ENCODE peak calls at places on chromosomes 1 and 21, in four cellular contexts. One of them, this sample, is unnamed.

GRCh38 chr1:61435226-61435625 is 289.7 kb downstream of the TM2D1 start:
- DNase-seq in prostate gland: no peak
- DNase-seq in uterus: no peak
- DNase-seq in mesendoderm: no peak
- DNase-seq in this sample: no peak

GRCh38 chr21:17051054-17051453 is 461.8 kb upstream of the CXADR start:
- DNase-seq in prostate gland: no peak
- DNase-seq in uterus: no peak
- DNase-seq in mesendoderm: peak
- DNase-seq in this sample: no peak

GRCh38 chr1:182279724-182280506 is 111.7 kb downstream of the GLUL start:
- DNase-seq in prostate gland: peak
- DNase-seq in uterus: no peak
- DNase-seq in mesendoderm: peak
- DNase-seq in this sample: no peak

GRCh38 chr1:2582401-2582800 is 4.2 kb upstream of the PRXL2B start:
- DNase-seq in prostate gland: no peak
- DNase-seq in uterus: no peak
- DNase-seq in mesendoderm: no peak
- DNase-seq in this sample: no peak

GRCh38 chr1:229509576-229509975 is 1.4 kb upstream of the NUP133 start:
- DNase-seq in prostate gland: no peak
- DNase-seq in uterus: no peak
- DNase-seq in mesendoderm: no peak
- DNase-seq in this sample: no peak

GRCh38 chr1:40384887-40385286 is 11.4 kb downstream of the SMAP2 start:
- DNase-seq in prostate gland: no peak
- DNase-seq in uterus: no peak
- DNase-seq in mesendoderm: no peak
- DNase-seq in this sample: no peak

GRCh38 chr1:54973205-54973921 is 7.1 kb upstream of the TMEM61 start:
- DNase-seq in prostate gland: no peak
- DNase-seq in uterus: no peak
- DNase-seq in mesendoderm: peak
- DNase-seq in this sample: no peak

GRCh38 chr1:219385786-219386427 is 212.2 kb downstream of the LYPLAL1 start:
- DNase-seq in prostate gland: peak
- DNase-seq in uterus: peak
- DNase-seq in mesendoderm: peak
- DNase-seq in this sample: peak

GRCh38 chr1:28236656-28237331 is 870 bp downstream of the ATP5IF1 start:
- DNase-seq in prostate gland: no peak
- DNase-seq in uterus: no peak
- DNase-seq in mesendoderm: peak
- DNase-seq in this sample: no peak

GRCh38 chr1:24425446-24425845 is 9.8 kb downstream of the NIPAL3 start:
- DNase-seq in prostate gland: no peak
- DNase-seq in uterus: no peak
- DNase-seq in mesendoderm: no peak
- DNase-seq in this sample: no peak

GRCh38 chr1:59029768-59030167 is 245.9 kb upstream of the JUN start:
- DNase-seq in prostate gland: no peak
- DNase-seq in uterus: no peak
- DNase-seq in mesendoderm: no peak
- DNase-seq in this sample: no peak

GRCh38 chr1:187203257-187203656 is 374.5 kb downstream of the PLA2G4A start:
- DNase-seq in prostate gland: no peak
- DNase-seq in uterus: no peak
- DNase-seq in mesendoderm: peak
- DNase-seq in this sample: peak

GRCh38 chr1:119822406-119822805 is 11.1 kb upstream of the REG4 start:
- DNase-seq in prostate gland: no peak
- DNase-seq in uterus: no peak
- DNase-seq in mesendoderm: no peak
- DNase-seq in this sample: no peak

GRCh38 chr21:26142363-26142762 is 28.2 kb downstream of the APP start:
- DNase-seq in prostate gland: no peak
- DNase-seq in uterus: no peak
- DNase-seq in mesendoderm: no peak
- DNase-seq in this sample: no peak

GRCh38 chr1:177589166-177589565 is 380.7 kb downstream of the SEC16B start:
- DNase-seq in prostate gland: peak
- DNase-seq in uterus: no peak
- DNase-seq in mesendoderm: no peak
- DNase-seq in this sample: no peak

GRCh38 chr1:200625381-200625824 is 4.9 kb upstream of the KIF14 start:
- DNase-seq in prostate gland: no peak
- DNase-seq in uterus: no peak
- DNase-seq in mesendoderm: peak
- DNase-seq in this sample: no peak

GRCh38 chr1:17189632-17190525 is 15.0 kb upstream of the PADI1 start:
- DNase-seq in prostate gland: no peak
- DNase-seq in uterus: no peak
- DNase-seq in mesendoderm: peak
- DNase-seq in this sample: peak

GRCh38 chr1:25620701-25621350 is 4.2 kb downstream of the MAN1C1 start:
- DNase-seq in prostate gland: no peak
- DNase-seq in uterus: no peak
- DNase-seq in mesendoderm: peak
- DNase-seq in this sample: no peak
- H3K4me3 ChIP-seq in prostate gland: no peak
- H3K4me3 ChIP-seq in uterus: no peak
- H3K4me3 ChIP-seq in mesendoderm: no peak
- H3K4me3 ChIP-seq in this sample: no peak

GRCh38 chr21:36664678-36665022 is 34.3 kb upstream of the SIM2 start:
- DNase-seq in prostate gland: no peak
- DNase-seq in uterus: no peak
- DNase-seq in mesendoderm: no peak
- DNase-seq in this sample: no peak

GRCh38 chr21:36665806-36666205 is 33.1 kb upstream of the SIM2 start:
- DNase-seq in prostate gland: no peak
- DNase-seq in uterus: no peak
- DNase-seq in mesendoderm: no peak
- DNase-seq in this sample: no peak

GRCh38 chr21:36672737-36673136 is 26.2 kb upstream of the SIM2 start:
- DNase-seq in prostate gland: no peak
- DNase-seq in uterus: no peak
- DNase-seq in mesendoderm: no peak
- DNase-seq in this sample: no peak

GRCh38 chr21:36663033-36663855 is 35.7 kb upstream of the SIM2 start:
- DNase-seq in prostate gland: no peak
- DNase-seq in uterus: no peak
- DNase-seq in mesendoderm: no peak
- DNase-seq in this sample: no peak

GRCh38 chr21:36668713-36669112 is 30.2 kb upstream of the SIM2 start:
- DNase-seq in prostate gland: no peak
- DNase-seq in uterus: no peak
- DNase-seq in mesendoderm: no peak
- DNase-seq in this sample: no peak
- H3K4me3 ChIP-seq in prostate gland: no peak
- H3K4me3 ChIP-seq in uterus: no peak
- H3K4me3 ChIP-seq in mesendoderm: no peak
- H3K4me3 ChIP-seq in this sample: no peak

DNA sequence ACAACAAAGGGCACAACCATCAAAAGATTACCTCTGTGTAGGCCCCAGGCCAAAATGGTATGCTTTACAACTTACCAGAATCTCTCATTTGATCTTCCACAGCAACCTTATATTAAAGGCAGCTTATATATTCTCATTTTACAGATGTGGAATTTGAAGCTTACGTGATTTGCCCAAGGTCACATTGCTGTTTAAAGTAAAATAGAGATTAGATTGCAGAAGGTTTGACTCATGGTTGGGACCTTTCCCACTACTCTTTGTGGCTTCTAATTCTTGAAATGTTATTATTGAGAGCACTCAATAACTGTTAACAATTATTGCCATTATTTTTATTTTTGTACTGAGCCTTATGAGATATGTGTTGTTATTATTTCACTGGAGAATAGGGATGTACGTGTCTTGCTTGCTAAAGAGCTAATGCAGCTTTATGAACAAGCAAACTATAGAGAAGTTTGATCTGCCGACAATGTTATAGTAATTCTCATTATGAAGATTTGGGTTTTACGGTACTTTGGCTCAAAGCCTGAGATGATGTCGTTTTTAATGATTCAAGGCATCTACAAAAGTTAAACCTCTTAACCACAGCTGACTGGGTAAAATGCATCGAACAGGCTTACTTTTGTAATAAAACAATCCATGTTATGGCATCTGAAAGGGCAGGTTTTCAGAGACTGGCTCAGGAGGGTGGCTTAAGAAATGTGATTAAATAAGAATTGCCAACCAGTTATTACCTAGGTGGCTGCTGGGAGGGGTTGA is 43.3 kb upstream of the TSNAX start:
- DNase-seq in prostate gland: no peak
- DNase-seq in uterus: no peak
- DNase-seq in mesendoderm: no peak
- DNase-seq in this sample: peak
- H3K4me3 ChIP-seq in prostate gland: no peak
- H3K4me3 ChIP-seq in uterus: no peak
- H3K4me3 ChIP-seq in mesendoderm: no peak
- H3K4me3 ChIP-seq in this sample: no peak

GRCh38 chr1:90710579-90711536 is 6.2 kb downstream of the BARHL2 start:
- DNase-seq in prostate gland: no peak
- DNase-seq in uterus: no peak
- DNase-seq in mesendoderm: peak
- DNase-seq in this sample: no peak
- H3K4me3 ChIP-seq in prostate gland: no peak
- H3K4me3 ChIP-seq in uterus: no peak
- H3K4me3 ChIP-seq in mesendoderm: no peak
- H3K4me3 ChIP-seq in this sample: no peak

This sample was measured in astrocyte of the cerebellum.